ENCODE peak calls at places on chromosomes 6 and 20, in four cellular contexts. X is suprapubic skin, C is brain microvascular endothelial cell, T is colonic mucosa. S is an unnamed sample.

GRCh38 chr6:27608916-27609883 is 136.3 kb upstream of the ZNF184 start:
- DNase-seq in X (no peak), C (peak), T (peak), S (no peak)

GRCh38 chr20:23624307-23624706 is 13.4 kb downstream of the CST3 start:
- DNase-seq in X (no peak), C (peak), T (no peak), S (no peak)

GRCh38 chr6:119390276-119390793 is 40.8 kb upstream of the MAN1A1 start:
- DNase-seq in X (no peak), C (no peak), T (no peak), S (no peak)

GRCh38 chr20:44407402-44408184 is 52.1 kb downstream of the HNF4A start:
- DNase-seq in X (no peak), C (peak), T (peak), S (no peak)

GRCh38 chr6:93684339-93684738 is 265.0 kb upstream of the EPHA7 start:
- DNase-seq in X (no peak), C (no peak), T (peak), S (no peak)

GRCh38 chr6:106574729-106575458 is 54.4 kb downstream of the RTN4IP1 start:
- DNase-seq in X (no peak), C (peak), T (no peak), S (no peak)

GRCh38 chr6:112660626-112661025 is 313.5 kb downstream of the RFPL4B start:
- DNase-seq in X (no peak), C (no peak), T (no peak), S (no peak)

GRCh38 chr20:4896971-4897497 is 104.3 kb downstream of the SLC23A2 start:
- DNase-seq in X (no peak), C (no peak), T (peak), S (no peak)

GRCh38 chr6:42045538-42046460 is 4.5 kb upstream of the TAF8 start:
- DNase-seq in X (peak), C (peak), T (peak), S (peak)

GRCh38 chr6:56949261-56949660 is 5.6 kb upstream of the BEND6 start:
- DNase-seq in X (no peak), C (peak), T (no peak), S (no peak)

GRCh38 chr6:25844518-25844917 is 12.7 kb upstream of the SLC17A1 start:
- DNase-seq in X (no peak), C (no peak), T (no peak), S (no peak)

GRCh38 chr20:41574802-41575389 is 43.3 kb downstream of the CHD6 start:
- DNase-seq in X (no peak), C (no peak), T (no peak), S (no peak)

GRCh38 chr20:6665161-6665560 is 102.3 kb upstream of the BMP2 start:
- DNase-seq in X (no peak), C (peak), T (no peak), S (no peak)

GRCh38 chr6:149477544-149477943 is 7.3 kb downstream of the ZC3H12D start:
- DNase-seq in X (no peak), C (no peak), T (no peak), S (no peak)

GRCh38 chr6:31614674-31615578 is at the start of gene AIF1:
- DNase-seq in X (no peak), C (no peak), T (no peak), S (no peak)

GRCh38 chr20:2849529-2849928 is 9.0 kb downstream of the VPS16 start:
- DNase-seq in X (no peak), C (no peak), T (no peak), S (no peak)

GRCh38 chr6:162190936-162191335 is 536.6 kb downstream of the PRKN start:
- DNase-seq in X (no peak), C (no peak), T (no peak), S (no peak)

GRCh38 chr6:89887452-89888137 is 6.7 kb upstream of the GJA10 start:
- DNase-seq in X (no peak), C (no peak), T (no peak), S (no peak)

GRCh38 chr20:11769825-11770224 is 147.9 kb upstream of the BTBD3 start:
- DNase-seq in X (no peak), C (no peak), T (no peak), S (no peak)

GRCh38 chr6:158897236-158897635 is 78.1 kb upstream of the EZR start:
- DNase-seq in X (no peak), C (no peak), T (no peak), S (no peak)

GRCh38 chr6:13479971-13480434 is 7.4 kb downstream of the GFOD1 start:
- DNase-seq in X (no peak), C (no peak), T (no peak), S (no peak)

GRCh38 chr6:121596441-121596840 is 161.0 kb downstream of the GJA1 start:
- DNase-seq in X (no peak), C (no peak), T (no peak), S (no peak)

GRCh38 chr6:34679552-34680255 is 16.9 kb downstream of the ILRUN start:
- DNase-seq in X (no peak), C (no peak), T (no peak), S (no peak)

GRCh38 chr6:75283907-75284284 is 696 bp downstream of the TMEM30A start:
- DNase-seq in X (no peak), C (no peak), T (peak), S (no peak)

GRCh38 chr6:12158686-12159415 is 131.3 kb upstream of the EDN1 start:
- DNase-seq in X (no peak), C (no peak), T (no peak), S (no peak)

GRCh38 chr20:38337561-38338140 is 8.6 kb upstream of the LBP start:
- DNase-seq in X (no peak), C (peak), T (peak), S (no peak)
- TF ChIP-seq CTCF in X (peak), C (peak), T (peak), S (peak)

GRCh38 chr20:21503345-21503744 is 10.5 kb downstream of the NKX2-2 start:
- DNase-seq in X (no peak), C (peak), T (no peak), S (no peak)

GRCh38 chr20:21501184-21501583 is 12.7 kb downstream of the NKX2-2 start:
- DNase-seq in X (no peak), C (no peak), T (no peak), S (no peak)

GRCh38 chr20:21498646-21499045 is 15.2 kb downstream of the NKX2-2 start:
- DNase-seq in X (no peak), C (no peak), T (no peak), S (no peak)

GRCh38 chr20:21499641-21500040 is 14.2 kb downstream of the NKX2-2 start:
- DNase-seq in X (no peak), C (no peak), T (no peak), S (no peak)

DNA sequence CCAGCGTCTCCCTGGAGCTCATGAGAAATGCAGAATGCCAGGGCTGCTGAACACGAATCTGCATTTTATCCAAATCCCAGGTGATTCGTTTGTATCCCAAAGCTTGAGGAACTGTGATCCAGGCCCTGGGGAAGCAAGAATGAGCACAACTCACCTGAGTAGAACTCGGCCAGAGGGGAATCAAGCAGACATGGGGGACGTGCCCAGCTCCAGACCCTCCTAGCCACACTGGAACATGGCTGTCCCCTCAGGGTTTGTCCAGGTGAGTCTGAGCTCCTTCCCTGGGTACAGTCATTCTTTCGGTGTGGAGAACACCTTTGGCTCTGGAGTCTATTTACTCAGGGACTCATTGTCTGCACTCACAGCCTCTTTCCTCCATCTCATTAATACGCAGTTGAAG is 13.3 kb downstream of the NKX2-2 start:
- DNase-seq in X (no peak), C (no peak), T (no peak), S (no peak)
- TF ChIP-seq CTCF in X (no peak), C (no peak), T (no peak), S (no peak)

GRCh38 chr20:57570898-57571297 is 10.0 kb downstream of the PCK1 start:
- DNase-seq in X (no peak), C (no peak), T (no peak), S (no peak)

GRCh38 chr20:57573176-57573575 is 12.3 kb downstream of the PCK1 start:
- DNase-seq in X (no peak), C (no peak), T (no peak), S (no peak)

GRCh38 chr20:57574954-57575353 is 14.0 kb downstream of the PCK1 start:
- DNase-seq in X (no peak), C (no peak), T (no peak), S (no peak)

GRCh38 chr20:57576002-57576401 is 15.1 kb downstream of the PCK1 start:
- DNase-seq in X (no peak), C (no peak), T (no peak), S (no peak)

DNA sequence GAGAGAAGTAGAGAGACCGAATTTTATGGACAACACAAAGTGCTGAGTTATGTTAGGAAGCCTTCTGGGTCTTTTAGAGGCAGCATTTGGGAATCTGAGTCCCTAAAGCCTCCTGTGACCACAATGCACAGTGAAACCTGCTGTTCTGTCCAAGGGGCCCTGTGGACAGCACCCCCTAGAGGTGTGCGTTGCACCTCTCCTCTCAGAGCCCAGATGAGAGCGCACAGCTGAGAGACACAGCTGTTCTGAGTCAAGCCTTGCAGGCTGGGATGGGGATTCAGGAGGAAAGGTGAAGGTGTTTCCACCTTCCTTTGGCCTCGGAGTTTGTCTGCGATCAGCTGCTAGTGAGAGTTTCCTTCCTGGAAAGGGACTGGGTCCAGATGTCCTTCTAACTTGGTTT is 13.0 kb downstream of the PCK1 start:
- DNase-seq in X (no peak), C (no peak), T (no peak), S (no peak)
- TF ChIP-seq CTCF in X (no peak), C (peak), T (no peak), S (peak)

GRCh38 chr6:169424149-169424804 is 170.6 kb upstream of the THBS2 start:
- DNase-seq in X (no peak), C (no peak), T (no peak), S (no peak)

GRCh38 chr6:169421890-169422289 is 168.2 kb upstream of the THBS2 start:
- DNase-seq in X (no peak), C (no peak), T (no peak), S (no peak)

GRCh38 chr6:169417101-169417500 is 163.5 kb upstream of the THBS2 start:
- DNase-seq in X (no peak), C (no peak), T (no peak), S (no peak)

GRCh38 chr6:169424821-169425240 is 171.2 kb upstream of the THBS2 start:
- DNase-seq in X (no peak), C (peak), T (no peak), S (no peak)

GRCh38 chr6:169420912-169421543 is 167.4 kb upstream of the THBS2 start:
- DNase-seq in X (no peak), C (peak), T (no peak), S (no peak)
- TF ChIP-seq CTCF in X (no peak), C (peak), T (peak), S (peak)

DNA sequence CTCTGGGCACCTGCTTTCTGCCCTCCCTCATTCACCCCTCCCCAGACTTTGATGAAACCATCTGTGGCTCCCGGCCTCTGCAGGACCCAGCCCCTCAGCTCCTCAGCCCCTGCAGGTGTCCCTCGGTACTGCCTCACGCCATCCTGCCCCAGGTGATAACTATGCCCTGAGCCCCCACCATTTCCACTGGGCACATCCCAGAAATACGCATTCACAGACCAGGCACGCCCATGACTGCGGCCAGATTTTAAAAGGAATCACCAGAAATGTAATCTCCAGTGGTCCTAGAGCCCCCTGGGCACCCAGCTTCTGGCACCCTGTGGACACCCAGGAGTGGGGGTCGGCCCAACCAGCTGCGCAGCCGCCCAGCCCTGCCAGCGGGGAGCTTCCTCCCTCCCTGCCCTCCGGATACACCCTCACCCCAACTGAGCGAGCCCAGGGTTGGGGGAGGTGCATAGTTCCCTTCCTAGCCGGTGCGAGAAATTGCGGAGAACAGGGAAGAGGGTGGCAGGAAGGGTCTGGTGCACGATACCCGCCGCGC is 585 bp upstream of the NTSR1 start:
- DNase-seq in X (no peak), C (no peak), T (no peak), S (no peak)
- TF ChIP-seq CTCF in X (peak), C (peak), T (no peak), S (peak)

GRCh38 chr20:25295386-25296093 is 47.7 kb downstream of the PYGB start:
- DNase-seq in X (no peak), C (no peak), T (no peak), S (no peak)
- TF ChIP-seq CTCF in X (no peak), C (peak), T (no peak), S (no peak)

GRCh38 chr20:59221049-59221748 is 57.6 kb downstream of the ZNF831 start:
- DNase-seq in X (no peak), C (no peak), T (no peak), S (no peak)

GRCh38 chr20:59223750-59224149 is 60.1 kb downstream of the ZNF831 start:
- DNase-seq in X (no peak), C (no peak), T (no peak), S (no peak)

GRCh38 chr20:59221881-59222238 is 58.2 kb downstream of the ZNF831 start:
- DNase-seq in X (no peak), C (no peak), T (no peak), S (no peak)

GRCh38 chr20:59222239-59222981 is 58.8 kb downstream of the ZNF831 start:
- DNase-seq in X (peak), C (peak), T (peak), S (peak)

DNA sequence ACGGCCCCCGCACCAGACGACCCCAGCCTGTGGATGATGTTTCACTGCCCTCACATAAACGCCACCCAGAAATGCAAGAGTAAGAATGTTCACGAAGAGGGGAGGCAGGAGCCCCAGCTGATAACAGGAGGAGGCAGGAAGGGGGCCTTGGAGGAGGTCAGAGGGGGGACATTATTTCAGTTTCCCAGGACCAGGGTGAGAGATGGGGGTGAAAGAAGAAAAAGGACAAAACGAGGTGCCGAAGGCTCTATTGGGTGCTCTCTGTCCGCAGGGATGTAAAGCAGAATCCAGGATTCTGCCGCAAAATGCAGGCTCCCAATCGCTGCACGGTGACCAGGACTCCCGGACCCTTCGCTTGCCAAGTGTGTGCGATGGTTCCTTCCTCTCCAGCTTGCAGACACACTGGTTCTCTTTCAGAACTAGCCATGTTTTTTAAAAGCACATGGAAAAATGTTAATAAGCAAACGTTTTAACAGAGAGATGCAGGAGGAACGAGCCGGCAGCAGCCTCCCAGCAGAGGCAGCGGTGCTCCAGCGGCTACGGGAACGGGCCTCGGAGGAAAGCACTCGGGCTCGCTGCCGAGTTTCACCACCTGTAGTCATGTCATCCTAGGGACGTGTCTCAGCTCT is 59.5 kb downstream of the ZNF831 start:
- DNase-seq in X (no peak), C (no peak), T (no peak), S (no peak)
- TF ChIP-seq CTCF in X (no peak), C (no peak), T (no peak), S (no peak)

GRCh38 chr6:2937627-2938003 is 33.8 kb downstream of the SERPINB6 start:
- DNase-seq in X (no peak), C (no peak), T (peak), S (peak)
- TF ChIP-seq CTCF in X (no peak), C (no peak), T (no peak), S (no peak)

DNA sequence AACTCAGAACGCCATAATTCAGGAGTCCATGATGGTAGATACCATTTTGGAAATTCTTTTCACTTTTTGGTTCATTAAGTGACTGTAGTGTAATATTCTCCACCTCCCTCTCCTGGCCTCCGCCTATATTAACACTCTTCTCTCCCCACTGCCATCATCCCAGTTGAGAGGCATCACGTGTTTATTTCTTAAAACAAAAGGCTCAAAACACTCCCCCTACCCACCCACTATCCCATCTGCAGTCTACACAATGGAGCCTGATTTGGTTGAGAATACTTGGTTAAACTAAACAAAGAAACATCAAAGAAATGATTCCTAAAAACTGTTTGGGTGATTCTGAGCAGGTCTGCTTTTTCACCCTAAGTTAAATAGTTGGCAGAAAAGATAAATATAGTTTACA is 5.8 kb downstream of the TFAP2B start:
- DNase-seq in X (no peak), C (no peak), T (no peak), S (no peak)
- TF ChIP-seq CTCF in X (no peak), C (no peak), T (no peak), S (peak)

S was measured in osteocyte.